ENCODE peak calls at places on chromosome 6, in five cellular contexts. T is A549; Y is NB4; G is tibial artery; B is effector memory CD4-positive, alpha-beta T cell. W is an unnamed sample.

GRCh38 chr6:145012039-145012662 is 723.2 kb downstream of the EPM2A start:
- DNase-seq in G (no peak), T (no peak), B (no peak), Y (no peak), W (no peak)

GRCh38 chr6:135941275-135941674 is 89.8 kb downstream of the PDE7B start:
- DNase-seq in G (no peak), B (no peak), T (no peak), Y (no peak), W (no peak)

GRCh38 chr6:52517502-52518278 is 59.2 kb downstream of the TRAM2 start:
- DNase-seq in T (peak), Y (peak), G (peak), B (no peak), W (peak)

GRCh38 chr6:12367412-12367811 is 77.3 kb downstream of the EDN1 start:
- DNase-seq in B (no peak), Y (no peak), T (no peak), G (no peak), W (no peak)

GRCh38 chr6:4316867-4317400 is 181.6 kb upstream of the ECI2 start:
- DNase-seq in T (no peak), Y (peak), G (peak), B (no peak), W (no peak)

GRCh38 chr6:40845588-40845987 is 193.4 kb downstream of the UNC5CL start:
- DNase-seq in G (no peak), Y (peak), B (no peak), T (peak), W (peak)

GRCh38 chr6:114648847-114649246 is 306.0 kb upstream of the HS3ST5 start:
- DNase-seq in G (no peak), Y (no peak), T (no peak), B (no peak), W (no peak)

GRCh38 chr6:3072798-3073197 is 4.5 kb downstream of the RIPK1 start:
- DNase-seq in Y (no peak), B (no peak), T (no peak), G (no peak), W (no peak)

GRCh38 chr6:128230267-128230989 is 290.0 kb downstream of the PTPRK start:
- DNase-seq in Y (no peak), T (no peak), B (no peak), G (no peak), W (no peak)

GRCh38 chr6:28171271-28171670 is 29.6 kb downstream of the ZKSCAN8 start:
- DNase-seq in Y (no peak), T (no peak), B (no peak), G (no peak), W (no peak)

GRCh38 chr6:155628315-155628714 is 172.7 kb upstream of the NOX3 start:
- DNase-seq in Y (no peak), B (no peak), T (no peak), G (no peak), W (no peak)

GRCh38 chr6:9766240-9766915 is 648.5 kb downstream of the TFAP2A start:
- DNase-seq in Y (no peak), G (no peak), B (no peak), T (peak), W (no peak)

GRCh38 chr6:74870403-74870802 is 335.4 kb downstream of the COL12A1 start:
- DNase-seq in G (no peak), Y (peak), T (no peak), B (no peak), W (peak)

GRCh38 chr6:42176981-42177380 is 3.8 kb downstream of the GUCA1A start:
- DNase-seq in G (no peak), T (no peak), Y (no peak), B (no peak), W (no peak)

GRCh38 chr6:129210684-129211083 is 327.7 kb downstream of the LAMA2 start:
- DNase-seq in Y (no peak), B (no peak), G (no peak), T (no peak), W (no peak)

GRCh38 chr6:74851598-74851997 is 354.3 kb downstream of the COL12A1 start:
- DNase-seq in B (no peak), T (no peak), Y (no peak), G (no peak), W (no peak)

GRCh38 chr6:56842602-56843475 is 112.1 kb upstream of the BEND6 start:
- DNase-seq in T (no peak), G (peak), Y (peak), B (no peak), W (peak)

GRCh38 chr6:165920896-165921671 is 246.6 kb downstream of the TBXT start:
- DNase-seq in B (no peak), T (peak), G (no peak), Y (no peak), W (no peak)

GRCh38 chr6:129661478-129662405 is 48.2 kb downstream of the ARHGAP18 start:
- DNase-seq in Y (no peak), B (no peak), T (no peak), G (no peak), W (no peak)

GRCh38 chr6:158624684-158625682 is 19.6 kb downstream of the DYNLT1 start:
- DNase-seq in B (no peak), G (no peak), Y (no peak), T (no peak), W (no peak)

GRCh38 chr6:153814136-153814535 is 224.9 kb upstream of the OPRM1 start:
- DNase-seq in G (no peak), T (no peak), Y (no peak), B (no peak), W (no peak)

GRCh38 chr6:169035381-169036280 is 218.0 kb downstream of the THBS2 start:
- DNase-seq in B (no peak), T (no peak), Y (no peak), G (no peak), W (no peak)

GRCh38 chr6:6246539-6246938 is 73.9 kb downstream of the F13A1 start:
- DNase-seq in B (no peak), T (no peak), G (no peak), Y (peak), W (no peak)

GRCh38 chr6:74585779-74586178 is 620.1 kb downstream of the COL12A1 start:
- DNase-seq in B (no peak), Y (no peak), T (no peak), G (no peak), W (no peak)

GRCh38 chr6:47197672-47198640 is 111.7 kb downstream of the TNFRSF21 start:
- DNase-seq in Y (no peak), B (no peak), G (no peak), T (no peak), W (no peak)
- H3K4me3 ChIP-seq in Y (no peak), B (peak), G (no peak), T (no peak), W (no peak)

GRCh38 chr6:143621876-143622605 is 55.7 kb upstream of the PHACTR2 start:
- DNase-seq in G (no peak), T (no peak), Y (no peak), B (no peak), W (no peak)
- H3K4me3 ChIP-seq in G (no peak), T (no peak), Y (no peak), B (no peak), W (no peak)

GRCh38 chr6:16240618-16241320 is 2.4 kb downstream of the GMPR start:
- DNase-seq in T (no peak), Y (no peak), B (no peak), G (no peak), W (no peak)

GRCh38 chr6:16239090-16239797 is 857 bp downstream of the GMPR start:
- DNase-seq in T (no peak), Y (peak), G (peak), B (no peak), W (peak)

GRCh38 chr6:16241321-16241689 is 2.9 kb downstream of the GMPR start:
- DNase-seq in Y (no peak), G (no peak), B (no peak), T (no peak), W (no peak)

GRCh38 chr6:16238658-16239089 is 287 bp downstream of the GMPR start:
- DNase-seq in B (no peak), Y (no peak), G (no peak), T (no peak), W (no peak)

DNA sequence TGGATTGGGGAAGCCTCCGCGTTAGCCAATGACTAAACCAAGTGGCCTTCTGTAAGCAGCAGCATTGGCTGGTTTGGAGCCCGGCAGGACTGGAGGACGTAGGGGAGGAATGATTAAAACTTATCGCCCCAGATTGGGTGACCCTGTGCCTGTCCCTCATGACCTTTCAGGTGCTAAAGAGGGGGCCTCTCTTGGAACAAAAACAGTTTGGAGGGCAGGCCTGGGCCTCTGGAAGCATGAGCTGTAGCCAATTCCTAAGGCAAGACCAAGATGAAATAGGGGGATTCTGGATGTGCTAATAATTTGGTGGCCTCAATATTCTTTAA is 1.4 kb downstream of the GMPR start:
- DNase-seq in Y (peak), G (no peak), T (no peak), B (no peak), W (no peak)
- H3K4me3 ChIP-seq in Y (no peak), G (peak), T (no peak), B (no peak), W (no peak)

DNA sequence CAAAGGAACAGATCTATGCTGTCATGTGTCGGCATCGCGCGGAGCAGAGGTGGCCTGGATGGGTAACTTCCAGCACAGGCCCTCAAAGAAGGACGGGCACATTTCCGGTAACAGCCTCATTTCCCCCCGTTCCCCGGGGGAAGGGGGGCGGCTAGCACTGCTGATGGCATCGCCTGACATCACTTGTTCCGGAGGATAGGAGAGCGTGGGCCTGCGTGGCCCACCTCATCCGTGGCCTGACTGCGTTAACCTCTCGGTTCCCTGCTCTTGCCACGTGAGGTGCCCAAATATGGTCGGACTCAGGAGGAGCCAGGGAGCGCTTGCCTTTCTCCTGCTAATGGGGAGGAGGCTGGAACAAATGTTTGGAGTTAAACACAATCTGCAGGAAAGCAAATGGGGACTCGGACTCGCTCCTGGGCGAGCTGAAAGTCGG is at the start of gene AKAP12:
- DNase-seq in G (peak), Y (no peak), B (no peak), T (no peak), W (no peak)
- H3K4me3 ChIP-seq in G (peak), Y (no peak), B (peak), T (peak), W (no peak)

GRCh38 chr6:27127874-27128795 is 119.4 kb upstream of the PRSS16 start:
- DNase-seq in B (no peak), G (no peak), T (no peak), Y (no peak), W (no peak)
- H3K4me3 ChIP-seq in B (no peak), G (peak), T (peak), Y (no peak), W (no peak)

GRCh38 chr6:47762502-47762901 is 19.3 kb upstream of the OPN5 start:
- DNase-seq in G (no peak), Y (no peak), B (no peak), T (no peak), W (no peak)

DNA sequence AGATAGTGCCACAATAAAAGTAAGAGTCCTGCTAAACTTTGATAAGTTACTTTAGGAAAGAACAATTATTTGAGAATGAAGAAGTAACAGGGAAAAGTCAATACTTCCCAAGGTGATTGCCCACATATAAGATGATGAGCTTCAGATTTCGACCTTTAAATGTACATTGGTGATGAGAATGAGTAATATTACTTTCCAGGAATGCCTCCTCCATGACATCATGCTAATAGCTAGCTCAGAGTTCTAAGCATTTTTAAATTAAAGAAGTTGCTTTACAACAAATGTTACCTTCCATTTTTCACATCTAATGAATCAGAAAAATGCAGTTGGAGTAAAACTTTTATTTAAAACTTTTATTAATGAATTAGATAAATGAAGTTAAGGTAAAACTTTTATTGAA is 22.5 kb upstream of the OPN5 start:
- DNase-seq in T (no peak), G (no peak), Y (no peak), B (no peak), W (no peak)
- H3K4me3 ChIP-seq in T (no peak), G (no peak), Y (no peak), B (no peak), W (no peak)